ENCODE peak calls at places on chromosomes 12 and 14, in ten cellular contexts. One of them, this sample, is unnamed.

GRCh38 chr12:4388662-4389061 is 9.2 kb upstream of the FGF23 start:
- DNase-seq in AG04450: no peak
- DNase-seq in GM23338: no peak
- DNase-seq in vagina: no peak
- DNase-seq in effector memory CD4-positive, alpha-beta T cell: no peak
- DNase-seq in CD8-positive, alpha-beta T cell: no peak
- DNase-seq in mammary epithelial cell: no peak
- DNase-seq in transverse colon: no peak
- DNase-seq in endothelial cell of umbilical vein: no peak
- DNase-seq in thoracic aorta: no peak
- DNase-seq in this sample: no peak

GRCh38 chr12:62646566-62646965 is 179.9 kb downstream of the MON2 start:
- DNase-seq in AG04450: no peak
- DNase-seq in GM23338: no peak
- DNase-seq in vagina: no peak
- DNase-seq in effector memory CD4-positive, alpha-beta T cell: no peak
- DNase-seq in CD8-positive, alpha-beta T cell: no peak
- DNase-seq in mammary epithelial cell: no peak
- DNase-seq in transverse colon: no peak
- DNase-seq in endothelial cell of umbilical vein: no peak
- DNase-seq in thoracic aorta: no peak
- DNase-seq in this sample: no peak

GRCh38 chr12:5268424-5269210 is 163.3 kb upstream of the NTF3 start:
- DNase-seq in AG04450: no peak
- DNase-seq in GM23338: peak; percentile 7
- DNase-seq in vagina: no peak
- DNase-seq in effector memory CD4-positive, alpha-beta T cell: no peak
- DNase-seq in CD8-positive, alpha-beta T cell: no peak
- DNase-seq in mammary epithelial cell: peak; percentile 16
- DNase-seq in transverse colon: no peak
- DNase-seq in endothelial cell of umbilical vein: no peak
- DNase-seq in thoracic aorta: no peak
- DNase-seq in this sample: no peak

GRCh38 chr12:30399859-30400258 is 295.8 kb downstream of the IPO8 start:
- DNase-seq in AG04450: no peak
- DNase-seq in GM23338: no peak
- DNase-seq in vagina: no peak
- DNase-seq in effector memory CD4-positive, alpha-beta T cell: no peak
- DNase-seq in CD8-positive, alpha-beta T cell: no peak
- DNase-seq in mammary epithelial cell: no peak
- DNase-seq in transverse colon: no peak
- DNase-seq in endothelial cell of umbilical vein: no peak
- DNase-seq in thoracic aorta: no peak
- DNase-seq in this sample: no peak

GRCh38 chr12:53102883-53103807 is at the start of gene SOAT2:
- DNase-seq in AG04450: no peak
- DNase-seq in GM23338: no peak
- DNase-seq in vagina: no peak
- DNase-seq in effector memory CD4-positive, alpha-beta T cell: peak; percentile 18
- DNase-seq in CD8-positive, alpha-beta T cell: peak; percentile 76
- DNase-seq in mammary epithelial cell: no peak
- DNase-seq in transverse colon: no peak
- DNase-seq in endothelial cell of umbilical vein: no peak
- DNase-seq in thoracic aorta: no peak
- DNase-seq in this sample: no peak

GRCh38 chr12:29796823-29797263 is 13.1 kb upstream of the TMTC1 start:
- DNase-seq in AG04450: peak; percentile 87
- DNase-seq in GM23338: no peak
- DNase-seq in vagina: no peak
- DNase-seq in effector memory CD4-positive, alpha-beta T cell: no peak
- DNase-seq in CD8-positive, alpha-beta T cell: no peak
- DNase-seq in mammary epithelial cell: peak; percentile 81
- DNase-seq in transverse colon: peak; percentile 9
- DNase-seq in endothelial cell of umbilical vein: peak; percentile 87
- DNase-seq in thoracic aorta: no peak
- DNase-seq in this sample: no peak

GRCh38 chr14:68650403-68650994 is 142.4 kb downstream of the ZFP36L1 start:
- DNase-seq in AG04450: no peak
- DNase-seq in GM23338: no peak
- DNase-seq in vagina: no peak
- DNase-seq in effector memory CD4-positive, alpha-beta T cell: no peak
- DNase-seq in CD8-positive, alpha-beta T cell: no peak
- DNase-seq in mammary epithelial cell: no peak
- DNase-seq in transverse colon: no peak
- DNase-seq in endothelial cell of umbilical vein: no peak
- DNase-seq in thoracic aorta: no peak
- DNase-seq in this sample: no peak

GRCh38 chr12:49049566-49050224 is 10.9 kb downstream of the KMT2D start:
- DNase-seq in AG04450: peak; percentile 16
- DNase-seq in GM23338: no peak
- DNase-seq in vagina: no peak
- DNase-seq in effector memory CD4-positive, alpha-beta T cell: no peak
- DNase-seq in CD8-positive, alpha-beta T cell: no peak
- DNase-seq in mammary epithelial cell: no peak
- DNase-seq in transverse colon: no peak
- DNase-seq in endothelial cell of umbilical vein: peak; percentile 25
- DNase-seq in thoracic aorta: no peak
- DNase-seq in this sample: peak; percentile 27

GRCh38 chr12:40146800-40147797 is 41.2 kb upstream of the SLC2A13 start:
- DNase-seq in AG04450: no peak
- DNase-seq in GM23338: no peak
- DNase-seq in vagina: no peak
- DNase-seq in effector memory CD4-positive, alpha-beta T cell: no peak
- DNase-seq in CD8-positive, alpha-beta T cell: peak; percentile 20
- DNase-seq in mammary epithelial cell: no peak
- DNase-seq in transverse colon: no peak
- DNase-seq in endothelial cell of umbilical vein: no peak
- DNase-seq in thoracic aorta: no peak
- DNase-seq in this sample: no peak

GRCh38 chr14:100067971-100068959 is 3.0 kb downstream of the EVL start:
- DNase-seq in AG04450: no peak
- DNase-seq in GM23338: no peak
- DNase-seq in vagina: no peak
- DNase-seq in effector memory CD4-positive, alpha-beta T cell: peak; percentile 93
- DNase-seq in CD8-positive, alpha-beta T cell: peak; percentile 96
- DNase-seq in mammary epithelial cell: peak; percentile 79
- DNase-seq in transverse colon: peak; percentile 66
- DNase-seq in endothelial cell of umbilical vein: peak; percentile 45
- DNase-seq in thoracic aorta: no peak
- DNase-seq in this sample: no peak

GRCh38 chr14:75259510-75259855 is 19.1 kb upstream of the FOS start:
- DNase-seq in AG04450: no peak
- DNase-seq in GM23338: peak; percentile 62
- DNase-seq in vagina: no peak
- DNase-seq in effector memory CD4-positive, alpha-beta T cell: no peak
- DNase-seq in CD8-positive, alpha-beta T cell: no peak
- DNase-seq in mammary epithelial cell: no peak
- DNase-seq in transverse colon: no peak
- DNase-seq in endothelial cell of umbilical vein: no peak
- DNase-seq in thoracic aorta: no peak
- DNase-seq in this sample: no peak

GRCh38 chr12:75891072-75891471 is 140.5 kb downstream of the PHLDA1 start:
- DNase-seq in AG04450: no peak
- DNase-seq in GM23338: no peak
- DNase-seq in vagina: no peak
- DNase-seq in effector memory CD4-positive, alpha-beta T cell: no peak
- DNase-seq in CD8-positive, alpha-beta T cell: no peak
- DNase-seq in mammary epithelial cell: no peak
- DNase-seq in transverse colon: no peak
- DNase-seq in endothelial cell of umbilical vein: no peak
- DNase-seq in thoracic aorta: no peak
- DNase-seq in this sample: no peak

GRCh38 chr12:65364021-65364420 is 85.5 kb downstream of the MSRB3 start:
- DNase-seq in AG04450: no peak
- DNase-seq in GM23338: no peak
- DNase-seq in vagina: no peak
- DNase-seq in effector memory CD4-positive, alpha-beta T cell: no peak
- DNase-seq in CD8-positive, alpha-beta T cell: no peak
- DNase-seq in mammary epithelial cell: peak; percentile 3
- DNase-seq in transverse colon: no peak
- DNase-seq in endothelial cell of umbilical vein: no peak
- DNase-seq in thoracic aorta: no peak
- DNase-seq in this sample: no peak

GRCh38 chr14:94356379-94357056 is 31.9 kb downstream of the SERPINA1 start:
- DNase-seq in AG04450: no peak
- DNase-seq in GM23338: no peak
- DNase-seq in vagina: no peak
- DNase-seq in effector memory CD4-positive, alpha-beta T cell: no peak
- DNase-seq in CD8-positive, alpha-beta T cell: no peak
- DNase-seq in mammary epithelial cell: no peak
- DNase-seq in transverse colon: no peak
- DNase-seq in endothelial cell of umbilical vein: no peak
- DNase-seq in thoracic aorta: no peak
- DNase-seq in this sample: no peak

DNA sequence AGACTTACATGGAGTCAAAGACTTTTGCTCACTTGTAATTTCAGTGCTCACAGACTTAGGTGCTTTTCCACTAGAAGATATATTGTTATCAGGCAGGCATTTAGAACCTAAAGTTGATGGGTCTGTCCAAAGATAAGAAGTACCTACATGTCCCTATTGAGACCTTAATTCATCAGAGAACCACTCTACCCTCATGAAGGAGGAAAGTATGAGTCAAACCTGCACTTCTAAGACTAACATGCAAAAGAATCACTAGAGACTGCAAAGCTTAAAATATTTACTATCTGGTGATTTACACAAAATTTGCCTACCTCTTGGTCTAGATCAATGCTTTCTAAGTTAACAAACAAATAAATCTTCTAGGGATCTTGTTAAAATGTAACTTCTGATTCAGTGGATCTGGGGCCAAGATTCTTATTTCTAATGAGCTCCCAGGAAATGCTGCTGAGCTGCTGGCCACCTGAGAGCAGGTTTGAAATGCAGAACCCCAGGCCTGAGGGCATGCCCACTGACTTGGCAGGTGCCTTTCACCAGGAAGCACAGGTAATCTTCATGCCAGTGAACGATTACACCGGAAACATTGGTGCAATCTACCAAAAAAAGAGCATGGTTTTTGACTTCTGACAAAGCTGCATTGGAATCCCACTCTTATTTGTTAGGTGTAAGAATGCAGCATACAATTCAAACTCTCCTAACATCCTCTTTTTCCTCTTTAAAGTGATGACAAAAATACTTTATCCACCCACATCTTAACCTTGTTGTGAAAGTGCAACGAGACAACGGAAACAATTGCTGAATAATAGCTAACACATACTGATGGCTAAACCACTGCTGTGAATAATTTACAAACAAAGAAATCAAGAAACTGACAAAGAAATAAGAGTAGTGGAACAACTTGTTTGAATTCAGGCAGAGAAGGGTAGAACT is 214.2 kb downstream of the ADAMTS20 start:
- DNase-seq in AG04450: no peak
- DNase-seq in GM23338: no peak
- DNase-seq in vagina: no peak
- DNase-seq in effector memory CD4-positive, alpha-beta T cell: no peak
- DNase-seq in CD8-positive, alpha-beta T cell: no peak
- DNase-seq in mammary epithelial cell: peak; percentile 48
- DNase-seq in transverse colon: no peak
- DNase-seq in endothelial cell of umbilical vein: peak; percentile 3
- DNase-seq in thoracic aorta: no peak
- DNase-seq in this sample: no peak
- H3K27ac ChIP-seq in AG04450: no peak overlapping the region
- H3K27ac ChIP-seq in GM23338: no peak overlapping the region
- H3K27ac ChIP-seq in vagina: no peak overlapping the region
- H3K27ac ChIP-seq in effector memory CD4-positive, alpha-beta T cell: no peak overlapping the region
- H3K27ac ChIP-seq in CD8-positive, alpha-beta T cell: no peak overlapping the region
- H3K27ac ChIP-seq in mammary epithelial cell: peak overlapping the region; percentile 23
- H3K27ac ChIP-seq in transverse colon: no peak overlapping the region
- H3K27ac ChIP-seq in endothelial cell of umbilical vein: peak overlapping the region; percentile 11
- H3K27ac ChIP-seq in thoracic aorta: no peak overlapping the region
- H3K27ac ChIP-seq in this sample: no peak overlapping the region

GRCh38 chr12:71024827-71025226 is 104.3 kb upstream of the PTPRR start:
- DNase-seq in AG04450: no peak
- DNase-seq in GM23338: no peak
- DNase-seq in vagina: no peak
- DNase-seq in effector memory CD4-positive, alpha-beta T cell: no peak
- DNase-seq in CD8-positive, alpha-beta T cell: no peak
- DNase-seq in mammary epithelial cell: no peak
- DNase-seq in transverse colon: no peak
- DNase-seq in endothelial cell of umbilical vein: no peak
- DNase-seq in thoracic aorta: no peak
- DNase-seq in this sample: no peak
- H3K27ac ChIP-seq in AG04450: no peak overlapping the region
- H3K27ac ChIP-seq in GM23338: no peak overlapping the region
- H3K27ac ChIP-seq in vagina: no peak overlapping the region
- H3K27ac ChIP-seq in effector memory CD4-positive, alpha-beta T cell: no peak overlapping the region
- H3K27ac ChIP-seq in CD8-positive, alpha-beta T cell: no peak overlapping the region
- H3K27ac ChIP-seq in mammary epithelial cell: no peak overlapping the region
- H3K27ac ChIP-seq in transverse colon: no peak overlapping the region
- H3K27ac ChIP-seq in endothelial cell of umbilical vein: no peak overlapping the region
- H3K27ac ChIP-seq in thoracic aorta: no peak overlapping the region
- H3K27ac ChIP-seq in this sample: no peak overlapping the region

GRCh38 chr14:104878582-104878981 is 13.5 kb downstream of the CEP170B start:
- DNase-seq in AG04450: no peak
- DNase-seq in GM23338: no peak
- DNase-seq in vagina: no peak
- DNase-seq in effector memory CD4-positive, alpha-beta T cell: no peak
- DNase-seq in CD8-positive, alpha-beta T cell: peak; percentile 13
- DNase-seq in mammary epithelial cell: no peak
- DNase-seq in transverse colon: no peak
- DNase-seq in endothelial cell of umbilical vein: no peak
- DNase-seq in thoracic aorta: no peak
- DNase-seq in this sample: no peak
- H3K27ac ChIP-seq in AG04450: no peak overlapping the region
- H3K27ac ChIP-seq in GM23338: no peak overlapping the region
- H3K27ac ChIP-seq in vagina: no peak overlapping the region
- H3K27ac ChIP-seq in effector memory CD4-positive, alpha-beta T cell: no peak overlapping the region
- H3K27ac ChIP-seq in CD8-positive, alpha-beta T cell: no peak overlapping the region
- H3K27ac ChIP-seq in mammary epithelial cell: no peak overlapping the region
- H3K27ac ChIP-seq in transverse colon: no peak overlapping the region
- H3K27ac ChIP-seq in endothelial cell of umbilical vein: no peak overlapping the region
- H3K27ac ChIP-seq in thoracic aorta: no peak overlapping the region
- H3K27ac ChIP-seq in this sample: no peak overlapping the region

DNA sequence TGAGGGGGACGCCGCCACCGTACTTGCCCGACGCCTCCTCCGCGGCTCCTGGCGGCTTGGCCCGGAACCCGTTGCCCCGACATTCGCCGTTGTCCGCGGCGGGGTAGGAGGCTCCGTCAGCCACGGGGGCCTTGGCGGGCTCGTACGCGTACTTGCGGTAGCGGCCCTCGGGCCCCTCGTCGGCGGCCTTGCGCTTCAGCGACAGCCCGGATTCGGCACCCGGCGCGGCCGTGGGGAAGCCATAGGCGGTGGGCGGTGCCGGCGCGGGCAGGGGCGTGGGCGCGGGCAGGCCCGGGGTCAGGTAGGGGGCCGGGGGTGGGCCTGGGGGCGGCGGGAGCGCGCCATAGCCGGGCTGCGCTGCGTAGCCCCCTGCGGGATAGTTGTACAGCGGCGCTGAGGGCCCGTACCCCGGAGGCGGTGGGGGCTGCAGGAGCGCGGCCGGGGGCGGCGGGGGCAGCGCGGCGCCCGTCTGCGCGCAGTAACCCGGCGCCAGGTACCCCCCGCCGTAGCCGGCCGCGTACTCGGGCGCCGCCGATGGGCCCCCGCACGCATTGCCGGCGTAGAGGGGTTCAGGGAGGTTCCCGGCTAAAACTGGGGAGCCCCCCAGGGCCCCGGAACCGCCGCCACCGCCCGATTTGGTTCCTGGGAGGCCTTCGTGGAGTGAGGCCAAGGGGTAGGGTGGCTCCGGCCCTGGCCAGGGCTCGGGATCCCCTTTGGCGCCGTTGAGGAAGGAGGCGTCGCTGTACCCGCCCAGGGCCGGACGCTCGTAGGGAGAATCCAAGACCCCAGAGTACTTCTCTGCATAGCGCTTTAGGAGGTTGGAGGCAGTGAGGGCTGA is 26.9 kb downstream of the FIGNL2 start:
- DNase-seq in AG04450: no peak
- DNase-seq in GM23338: peak; percentile 55
- DNase-seq in vagina: no peak
- DNase-seq in effector memory CD4-positive, alpha-beta T cell: no peak
- DNase-seq in CD8-positive, alpha-beta T cell: peak; percentile 35
- DNase-seq in mammary epithelial cell: no peak
- DNase-seq in transverse colon: no peak
- DNase-seq in endothelial cell of umbilical vein: no peak
- DNase-seq in thoracic aorta: no peak
- DNase-seq in this sample: no peak
- H3K27ac ChIP-seq in AG04450: peak overlapping the region; percentile 47
- H3K27ac ChIP-seq in GM23338: no peak overlapping the region
- H3K27ac ChIP-seq in vagina: peak overlapping the region; percentile 10
- H3K27ac ChIP-seq in effector memory CD4-positive, alpha-beta T cell: peak overlapping the region; percentile 61
- H3K27ac ChIP-seq in CD8-positive, alpha-beta T cell: peak overlapping the region; percentile 92
- H3K27ac ChIP-seq in mammary epithelial cell: no peak overlapping the region
- H3K27ac ChIP-seq in transverse colon: peak overlapping the region; percentile 25
- H3K27ac ChIP-seq in endothelial cell of umbilical vein: no peak overlapping the region
- H3K27ac ChIP-seq in thoracic aorta: no peak overlapping the region
- H3K27ac ChIP-seq in this sample: peak overlapping the region; percentile 58

This sample was measured in caudate nucleus.